ENCODE peak calls at places on chromosome 18, in seven cellular contexts. One of them, this sample, is unnamed.

GRCh38 chr18:36322734-36323133 is 25.2 kb downstream of the FHOD3 start:
- DNase-seq in trophoblast cell: no peak
- DNase-seq in mesendoderm: no peak
- DNase-seq in H9: peak
- DNase-seq in H1: no peak
- DNase-seq in mesenchymal stem cell: no peak
- DNase-seq in neuronal stem cell: no peak
- DNase-seq in this sample: no peak

GRCh38 chr18:79912994-79913831 is 38.2 kb downstream of the SLC66A2 start:
- DNase-seq in trophoblast cell: no peak
- DNase-seq in mesendoderm: no peak
- DNase-seq in neuronal stem cell: no peak
- DNase-seq in H9: peak
- DNase-seq in mesenchymal stem cell: no peak
- DNase-seq in H1: no peak
- DNase-seq in this sample: no peak

GRCh38 chr18:60649816-60650215 is 277.2 kb upstream of the MC4R start:
- DNase-seq in mesenchymal stem cell: no peak
- DNase-seq in H9: no peak
- DNase-seq in trophoblast cell: no peak
- DNase-seq in mesendoderm: no peak
- DNase-seq in neuronal stem cell: no peak
- DNase-seq in H1: no peak
- DNase-seq in this sample: no peak

GRCh38 chr18:44754567-44754966 is 73.9 kb downstream of the SETBP1 start:
- DNase-seq in H9: no peak
- DNase-seq in trophoblast cell: no peak
- DNase-seq in H1: no peak
- DNase-seq in neuronal stem cell: no peak
- DNase-seq in mesendoderm: no peak
- DNase-seq in mesenchymal stem cell: no peak
- DNase-seq in this sample: no peak

GRCh38 chr18:35267161-35267651 is 22.8 kb downstream of the ZSCAN30 start:
- DNase-seq in mesenchymal stem cell: no peak
- DNase-seq in neuronal stem cell: no peak
- DNase-seq in mesendoderm: no peak
- DNase-seq in H1: no peak
- DNase-seq in H9: peak
- DNase-seq in trophoblast cell: peak
- DNase-seq in this sample: no peak

GRCh38 chr18:64993695-64994094 is 757.1 kb upstream of the CDH7 start:
- DNase-seq in mesenchymal stem cell: no peak
- DNase-seq in mesendoderm: no peak
- DNase-seq in H1: no peak
- DNase-seq in neuronal stem cell: no peak
- DNase-seq in H9: no peak
- DNase-seq in trophoblast cell: no peak
- DNase-seq in this sample: no peak

GRCh38 chr18:67199993-67200617 is 316.4 kb downstream of the DSEL start:
- DNase-seq in neuronal stem cell: peak
- DNase-seq in H1: no peak
- DNase-seq in H9: no peak
- DNase-seq in trophoblast cell: peak
- DNase-seq in mesendoderm: peak
- DNase-seq in mesenchymal stem cell: peak
- DNase-seq in this sample: peak

GRCh38 chr18:32091724-32092421 is at the start of gene RNF138:
- DNase-seq in neuronal stem cell: peak
- DNase-seq in H9: peak
- DNase-seq in H1: peak
- DNase-seq in mesenchymal stem cell: peak
- DNase-seq in mesendoderm: peak
- DNase-seq in trophoblast cell: peak
- DNase-seq in this sample: peak

GRCh38 chr18:47294801-47295200 is 43.3 kb upstream of the SKOR2 start:
- DNase-seq in mesendoderm: no peak
- DNase-seq in neuronal stem cell: no peak
- DNase-seq in mesenchymal stem cell: no peak
- DNase-seq in H9: no peak
- DNase-seq in trophoblast cell: no peak
- DNase-seq in H1: no peak
- DNase-seq in this sample: no peak

GRCh38 chr18:79413025-79413424 is 17.3 kb downstream of the NFATC1 start:
- DNase-seq in neuronal stem cell: no peak
- DNase-seq in mesenchymal stem cell: no peak
- DNase-seq in mesendoderm: no peak
- DNase-seq in H9: no peak
- DNase-seq in H1: no peak
- DNase-seq in trophoblast cell: no peak
- DNase-seq in this sample: no peak

GRCh38 chr18:79853303-79853992 is 55.7 kb downstream of the KCNG2 start:
- DNase-seq in neuronal stem cell: no peak
- DNase-seq in H9: no peak
- DNase-seq in H1: no peak
- DNase-seq in trophoblast cell: no peak
- DNase-seq in mesenchymal stem cell: no peak
- DNase-seq in mesendoderm: no peak
- DNase-seq in this sample: no peak

GRCh38 chr18:49967171-49967570 is 153.8 kb upstream of the ACAA2 start:
- DNase-seq in H1: no peak
- DNase-seq in neuronal stem cell: no peak
- DNase-seq in mesendoderm: no peak
- DNase-seq in trophoblast cell: no peak
- DNase-seq in H9: no peak
- DNase-seq in mesenchymal stem cell: no peak
- DNase-seq in this sample: no peak

GRCh38 chr18:73136134-73136533 is 268.3 kb upstream of the NETO1 start:
- DNase-seq in trophoblast cell: peak
- DNase-seq in mesenchymal stem cell: peak
- DNase-seq in mesendoderm: peak
- DNase-seq in H1: no peak
- DNase-seq in neuronal stem cell: no peak
- DNase-seq in H9: no peak
- DNase-seq in this sample: no peak

GRCh38 chr18:36095936-36096519 is 28.7 kb upstream of the RPRD1A start:
- DNase-seq in H9: no peak
- DNase-seq in trophoblast cell: peak
- DNase-seq in neuronal stem cell: peak
- DNase-seq in H1: no peak
- DNase-seq in mesendoderm: peak
- DNase-seq in mesenchymal stem cell: peak
- DNase-seq in this sample: peak

GRCh38 chr18:13606589-13607254 is 119.6 kb downstream of the FAM210A start:
- DNase-seq in neuronal stem cell: no peak
- DNase-seq in mesenchymal stem cell: no peak
- DNase-seq in trophoblast cell: no peak
- DNase-seq in H9: no peak
- DNase-seq in H1: no peak
- DNase-seq in mesendoderm: no peak
- DNase-seq in this sample: no peak

GRCh38 chr18:51437280-51438271 is 240.1 kb upstream of the MEX3C start:
- DNase-seq in trophoblast cell: no peak
- DNase-seq in neuronal stem cell: no peak
- DNase-seq in mesendoderm: no peak
- DNase-seq in mesenchymal stem cell: no peak
- DNase-seq in H9: no peak
- DNase-seq in H1: no peak
- DNase-seq in this sample: no peak

GRCh38 chr18:30920356-30920755 is 122.2 kb downstream of the DSC3 start:
- DNase-seq in H9: no peak
- DNase-seq in H1: no peak
- DNase-seq in mesenchymal stem cell: no peak
- DNase-seq in trophoblast cell: peak
- DNase-seq in mesendoderm: no peak
- DNase-seq in neuronal stem cell: no peak
- DNase-seq in this sample: no peak

DNA sequence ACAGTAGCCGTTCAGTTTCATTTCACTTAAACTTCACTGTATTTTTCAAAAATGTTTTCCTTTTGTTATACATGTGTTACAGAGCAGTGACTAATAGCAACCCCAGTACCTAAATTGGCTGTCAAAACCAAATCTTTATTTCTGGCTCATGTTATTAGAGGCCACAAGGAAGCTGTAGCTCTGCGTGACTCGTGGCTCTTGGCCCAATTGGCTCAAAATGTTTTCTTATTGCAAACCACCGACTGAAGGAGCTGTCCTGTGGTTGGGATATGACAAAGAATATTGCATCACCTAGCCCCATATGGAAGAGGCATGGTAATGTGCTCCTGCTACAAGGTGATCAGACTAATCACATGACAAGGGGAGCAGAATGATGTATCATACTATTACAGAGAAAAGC is 1058.6 kb downstream of the CBLN2 start:
- DNase-seq in mesendoderm: no peak
- DNase-seq in H1: no peak
- DNase-seq in neuronal stem cell: no peak
- DNase-seq in trophoblast cell: no peak
- DNase-seq in H9: no peak
- DNase-seq in mesenchymal stem cell: no peak
- DNase-seq in this sample: no peak
- H3K4ac ChIP-seq in mesendoderm: no peak
- H3K4ac ChIP-seq in H1: no peak
- H3K4ac ChIP-seq in neuronal stem cell: no peak
- H3K4ac ChIP-seq in trophoblast cell: no peak
- H3K4ac ChIP-seq in H9: no peak
- H3K4ac ChIP-seq in mesenchymal stem cell: no peak
- H3K4ac ChIP-seq in this sample: no peak

GRCh38 chr18:45792551-45793294 is 32.8 kb upstream of the SIGLEC15 start:
- DNase-seq in H9: no peak
- DNase-seq in mesenchymal stem cell: no peak
- DNase-seq in neuronal stem cell: no peak
- DNase-seq in trophoblast cell: no peak
- DNase-seq in H1: no peak
- DNase-seq in mesendoderm: no peak
- DNase-seq in this sample: peak

DNA sequence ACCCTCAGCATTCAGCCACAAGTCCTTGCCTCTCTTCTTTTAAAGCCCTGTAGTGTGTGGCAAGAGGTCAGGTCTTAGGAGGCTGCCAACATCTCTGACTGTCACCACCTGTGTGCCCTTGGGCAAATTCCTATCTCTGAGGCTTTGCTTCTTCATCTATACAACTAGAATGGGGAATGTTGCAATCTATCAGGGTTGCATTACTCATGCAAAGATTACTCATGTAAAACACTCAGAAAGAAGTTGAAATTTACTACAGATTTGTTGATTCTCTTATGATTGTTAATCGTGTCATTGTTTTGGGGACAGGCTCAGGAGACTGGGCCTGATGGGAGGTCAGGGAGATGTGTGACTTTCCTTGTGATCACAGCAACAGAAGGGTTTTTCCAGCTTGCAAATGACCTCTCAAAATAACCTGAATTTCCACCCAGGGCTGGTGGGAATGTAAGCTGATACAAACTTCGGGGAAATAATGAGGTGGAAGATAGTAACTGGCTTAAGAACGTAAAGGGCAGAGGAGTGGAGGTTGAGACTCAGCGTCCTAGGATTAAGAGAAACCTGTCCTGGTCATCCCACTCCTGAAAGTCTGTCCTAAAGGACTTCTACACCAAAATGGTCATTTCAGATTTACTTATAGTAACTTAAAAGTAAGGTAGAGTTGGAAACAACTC is 32.0 kb upstream of the SIGLEC15 start:
- DNase-seq in trophoblast cell: peak
- DNase-seq in mesenchymal stem cell: peak
- DNase-seq in neuronal stem cell: no peak
- DNase-seq in mesendoderm: peak
- DNase-seq in H1: no peak
- DNase-seq in H9: no peak
- DNase-seq in this sample: peak
- H3K4ac ChIP-seq in trophoblast cell: no peak
- H3K4ac ChIP-seq in mesenchymal stem cell: peak
- H3K4ac ChIP-seq in neuronal stem cell: no peak
- H3K4ac ChIP-seq in mesendoderm: no peak
- H3K4ac ChIP-seq in H1: no peak
- H3K4ac ChIP-seq in H9: no peak
- H3K4ac ChIP-seq in this sample: peak

GRCh38 chr18:77068890-77069312 is 63.7 kb downstream of the MBP start:
- DNase-seq in mesenchymal stem cell: peak
- DNase-seq in neuronal stem cell: no peak
- DNase-seq in trophoblast cell: no peak
- DNase-seq in mesendoderm: no peak
- DNase-seq in H1: no peak
- DNase-seq in H9: no peak
- DNase-seq in this sample: peak

GRCh38 chr18:77066101-77066500 is 66.5 kb downstream of the MBP start:
- DNase-seq in trophoblast cell: no peak
- DNase-seq in mesenchymal stem cell: no peak
- DNase-seq in neuronal stem cell: no peak
- DNase-seq in mesendoderm: no peak
- DNase-seq in H9: no peak
- DNase-seq in H1: no peak
- DNase-seq in this sample: no peak

GRCh38 chr18:77068321-77068841 is 64.2 kb downstream of the MBP start:
- DNase-seq in H1: no peak
- DNase-seq in neuronal stem cell: no peak
- DNase-seq in mesenchymal stem cell: peak
- DNase-seq in trophoblast cell: no peak
- DNase-seq in H9: no peak
- DNase-seq in mesendoderm: no peak
- DNase-seq in this sample: peak

GRCh38 chr18:77066689-77067088 is 65.9 kb downstream of the MBP start:
- DNase-seq in trophoblast cell: no peak
- DNase-seq in H1: no peak
- DNase-seq in mesendoderm: no peak
- DNase-seq in H9: no peak
- DNase-seq in mesenchymal stem cell: no peak
- DNase-seq in neuronal stem cell: no peak
- DNase-seq in this sample: no peak

DNA sequence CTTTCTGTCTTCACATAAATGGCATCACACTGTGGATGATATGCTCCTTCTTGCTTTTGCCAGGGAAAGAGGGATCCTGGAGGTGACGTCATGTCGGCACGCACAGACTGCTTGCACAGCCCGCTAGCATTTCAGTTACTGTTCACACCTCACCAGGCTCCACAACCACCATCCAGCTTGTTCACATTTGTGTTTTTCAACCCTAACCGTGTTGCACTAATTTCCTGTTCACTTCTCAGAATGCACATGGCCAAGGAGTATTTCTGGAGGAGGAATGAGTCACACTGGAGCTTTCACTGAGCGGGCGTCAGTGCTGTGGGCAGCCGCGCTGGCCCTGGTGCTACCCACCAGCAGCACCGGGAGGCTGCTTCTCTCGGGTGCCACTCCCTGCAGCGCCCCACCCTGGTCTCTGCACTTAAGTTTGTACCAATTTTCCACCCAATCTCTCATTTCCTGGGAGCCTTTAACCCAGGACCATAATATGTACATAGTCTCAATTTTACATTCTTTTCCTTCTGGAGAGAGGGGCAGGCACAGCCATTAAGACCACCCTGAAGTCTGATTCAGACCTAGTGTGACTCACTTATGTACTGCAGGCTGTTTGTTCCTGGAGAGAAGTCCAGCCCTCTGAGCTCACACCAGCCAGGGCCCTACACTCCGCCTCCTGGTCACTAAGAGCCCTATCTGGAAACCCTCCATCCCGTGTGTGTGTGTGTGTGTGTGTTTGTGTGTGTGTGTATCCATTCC is 65.1 kb downstream of the MBP start:
- DNase-seq in neuronal stem cell: no peak
- DNase-seq in trophoblast cell: peak
- DNase-seq in H9: no peak
- DNase-seq in H1: no peak
- DNase-seq in mesenchymal stem cell: peak
- DNase-seq in mesendoderm: peak
- DNase-seq in this sample: peak
- H3K4ac ChIP-seq in neuronal stem cell: no peak
- H3K4ac ChIP-seq in trophoblast cell: no peak
- H3K4ac ChIP-seq in H9: no peak
- H3K4ac ChIP-seq in H1: no peak
- H3K4ac ChIP-seq in mesenchymal stem cell: peak
- H3K4ac ChIP-seq in mesendoderm: no peak
- H3K4ac ChIP-seq in this sample: peak

GRCh38 chr18:28201056-28201455 is 24.1 kb upstream of the CDH2 start:
- DNase-seq in mesendoderm: no peak
- DNase-seq in H9: no peak
- DNase-seq in neuronal stem cell: no peak
- DNase-seq in trophoblast cell: no peak
- DNase-seq in H1: no peak
- DNase-seq in mesenchymal stem cell: no peak
- DNase-seq in this sample: no peak
- H3K4ac ChIP-seq in mesendoderm: no peak
- H3K4ac ChIP-seq in H9: no peak
- H3K4ac ChIP-seq in neuronal stem cell: no peak
- H3K4ac ChIP-seq in trophoblast cell: no peak
- H3K4ac ChIP-seq in H1: no peak
- H3K4ac ChIP-seq in mesenchymal stem cell: no peak
- H3K4ac ChIP-seq in this sample: peak